ENCODE peak calls at places on chromosome 10, in six cellular contexts. T is endothelial cell of umbilical vein, B is fibroblast of lung, I is IMR-90, S is ovary, D is RWPE2. O is an unnamed sample. For H3K9me3, the result is how much of the 10 kb centered on the place peaks cover.

GRCh38 chr10:74825371-74826141 is 844 bp upstream of the KAT6B start:
- DNase-seq in I (no peak), S (no peak), T (no peak), B (no peak), D (no peak), O (peak)

GRCh38 chr10:63157845-63158624 is 24.9 kb downstream of the NRBF2 start:
- DNase-seq in S (peak), T (peak), I (peak), D (no peak), B (peak), O (no peak)

GRCh38 chr10:73956476-73957338 is 41.2 kb upstream of the VCL start:
- DNase-seq in B (peak), S (no peak), D (no peak), I (peak), T (peak), O (no peak)

GRCh38 chr10:14439451-14440259 is 108.9 kb upstream of the FRMD4A start:
- DNase-seq in S (no peak), T (no peak), B (no peak), I (peak), D (no peak), O (no peak)

GRCh38 chr10:88783734-88784133 is 18.8 kb upstream of the LIPM start:
- DNase-seq in S (no peak), D (no peak), B (no peak), I (peak), T (no peak), O (no peak)

GRCh38 chr10:79266543-79267312 is 80.5 kb upstream of the PPIF start:
- DNase-seq in D (no peak), I (peak), T (peak), B (peak), S (peak), O (peak)

GRCh38 chr10:71239131-71239915 is 27.0 kb downstream of the UNC5B start:
- DNase-seq in B (no peak), S (no peak), T (no peak), I (no peak), D (no peak), O (peak)

GRCh38 chr10:106795619-106796018 is 368.9 kb downstream of the SORCS1 start:
- DNase-seq in B (no peak), I (no peak), T (no peak), S (peak), D (no peak), O (peak)

GRCh38 chr10:132526676-132527075 is 10.9 kb upstream of the INPP5A start:
- DNase-seq in S (no peak), I (peak), B (peak), T (no peak), D (no peak), O (peak)

GRCh38 chr10:45420453-45421192 is 46.6 kb downstream of the ALOX5 start:
- DNase-seq in D (no peak), S (peak), T (peak), I (peak), B (peak), O (peak)

GRCh38 chr10:48792687-48793096 is 108.0 kb downstream of the WDFY4 start:
- DNase-seq in S (no peak), B (peak), D (no peak), I (peak), T (no peak), O (no peak)

GRCh38 chr10:24351883-24352778 is 143.2 kb downstream of the KIAA1217 start:
- DNase-seq in T (no peak), D (no peak), B (no peak), S (no peak), I (peak), O (no peak)

GRCh38 chr10:130998642-130999041 is 312.9 kb downstream of the TCERG1L start:
- DNase-seq in D (no peak), S (no peak), B (no peak), T (no peak), I (no peak), O (no peak)

GRCh38 chr10:3045471-3046209 is 21.7 kb upstream of the PFKP start:
- DNase-seq in B (peak), D (no peak), T (peak), I (peak), S (peak), O (peak)

GRCh38 chr10:98446121-98446655 is 547 bp downstream of the HPS1 start:
- DNase-seq in B (peak), T (peak), S (peak), D (no peak), I (peak), O (no peak)

GRCh38 chr10:44853148-44853734 is 57.9 kb upstream of the TMEM72 start:
- DNase-seq in T (peak), S (no peak), D (no peak), B (peak), I (peak), O (no peak)

GRCh38 chr10:51005551-51005950 is 68.7 kb upstream of the PRKG1 start:
- DNase-seq in I (no peak), D (no peak), T (no peak), S (no peak), B (no peak), O (no peak)

GRCh38 chr10:111122127-111122526 is 45.3 kb downstream of the ADRA2A start:
- DNase-seq in B (no peak), I (no peak), T (no peak), D (no peak), S (no peak), O (no peak)

GRCh38 chr10:110016037-110016436 is 8.3 kb downstream of the ADD3 start:
- DNase-seq in T (peak), I (peak), B (peak), D (no peak), S (no peak), O (no peak)

GRCh38 chr10:132164801-132165278 is 21.9 kb upstream of the DPYSL4 start:
- DNase-seq in B (no peak), I (no peak), D (no peak), T (no peak), S (no peak), O (no peak)

GRCh38 chr10:72855129-72855528 is 38.4 kb upstream of the OIT3 start:
- DNase-seq in D (no peak), T (no peak), B (no peak), S (no peak), I (no peak), O (no peak)

GRCh38 chr10:24207781-24208611 is 942 bp upstream of the KIAA1217 start:
- DNase-seq in T (peak), B (peak), S (peak), I (no peak), D (no peak), O (peak)

GRCh38 chr10:47405829-47406547 is 21.9 kb upstream of the ZNF488 start:
- DNase-seq in B (no peak), S (no peak), I (no peak), T (no peak), D (peak), O (no peak)

GRCh38 chr10:17647316-17647715 is 3.4 kb downstream of the STAM start:
- DNase-seq in S (no peak), D (no peak), I (no peak), T (no peak), B (no peak), O (no peak)

GRCh38 chr10:7193369-7193768 is 217.5 kb downstream of the SFMBT2 start:
- DNase-seq in T (no peak), S (no peak), D (no peak), B (no peak), I (no peak), O (no peak)

GRCh38 chr10:102154466-102155116 is 2.4 kb downstream of the NOLC1 start:
- DNase-seq in D (no peak), T (no peak), S (no peak), I (no peak), B (no peak), O (no peak)
- H3K9me3 ChIP-seq in D (under half), T (under half), S (under half), I (under half), B (under half), O (under half)

DNA sequence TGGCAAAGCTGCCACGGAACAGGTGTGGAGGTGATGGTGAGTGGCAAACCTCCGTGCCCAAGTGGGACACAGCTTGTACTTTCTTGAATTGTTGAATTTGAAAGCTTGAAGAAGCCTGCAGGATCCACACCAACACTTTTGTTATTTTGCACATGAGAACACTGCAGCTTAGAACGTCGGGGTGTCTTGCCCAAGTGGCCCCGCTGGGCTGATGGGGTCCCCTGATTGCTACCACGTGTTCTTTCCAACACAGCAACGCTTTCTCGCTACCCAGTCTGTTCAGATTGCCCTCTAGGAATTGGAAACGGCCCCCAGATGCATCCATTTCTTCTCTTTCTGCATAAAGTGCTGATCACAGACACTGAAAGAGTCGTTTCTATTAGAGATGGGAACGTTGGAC is 268.5 kb downstream of the ADARB2 start:
- DNase-seq in B (no peak), D (no peak), I (no peak), S (no peak), T (no peak), O (no peak)
- H3K9me3 ChIP-seq in B (under half), D (under half), I (under half), S (under half), T (under half), O (under half)

GRCh38 chr10:120990831-120991230 is 139.7 kb downstream of the WDR11 start:
- DNase-seq in B (no peak), I (no peak), S (no peak), D (no peak), T (no peak), O (no peak)
- H3K9me3 ChIP-seq in B (under half), I (under half), S (under half), D (under half), T (under half), O (half or more)

GRCh38 chr10:37813763-37814162 is 43.6 kb downstream of the ZNF248 start:
- DNase-seq in S (no peak), T (no peak), I (no peak), D (no peak), B (no peak), O (no peak)
- H3K9me3 ChIP-seq in S (under half), T (under half), I (under half), D (under half), B (under half), O (half or more)

O was measured in left ventricle myocardium inferior.